ENCODE peak calls at places on chromosomes 1 and 21, in ten cellular contexts. H is lower lobe of right lung, A is GM23338, Y is heart left ventricle, Z is heart right ventricle, N is cardiac muscle cell, K is transverse colon, M is aorta, G is IMR-90, C is hepatocyte. O is an unnamed sample. For H3K36me3, the result is how much of the 10 kb centered on the place peaks cover.

GRCh38 chr1:153919879-153920852 is 2.6 kb downstream of the GATAD2B start:
- DNase-seq in H (no peak), A (no peak), Y (no peak), Z (no peak), N (peak), K (no peak), M (no peak), G (peak), C (no peak), O (peak)

GRCh38 chr1:185367218-185367617 is 50.2 kb upstream of the IVNS1ABP start:
- DNase-seq in H (no peak), A (no peak), Y (no peak), Z (peak), N (no peak), K (no peak), M (no peak), G (no peak), C (no peak), O (no peak)

GRCh38 chr1:230992100-230992774 is 13.3 kb downstream of the ARV1 start:
- DNase-seq in H (no peak), A (no peak), Y (no peak), Z (no peak), N (no peak), K (no peak), M (no peak), G (no peak), C (peak), O (peak)

GRCh38 chr1:147627435-147628110 is 42.8 kb downstream of the ACP6 start:
- DNase-seq in H (peak), A (peak), Y (no peak), Z (peak), N (peak), K (peak), M (no peak), G (peak), C (peak), O (peak)

GRCh38 chr1:1171551-1172340 is 1.9 kb upstream of the TTLL10 start:
- DNase-seq in H (no peak), A (peak), Y (peak), Z (no peak), N (no peak), K (no peak), M (no peak), G (no peak), C (no peak), O (no peak)

GRCh38 chr1:173451981-173452380 is 25.2 kb upstream of the PRDX6 start:
- DNase-seq in H (peak), A (no peak), Y (no peak), Z (peak), N (no peak), K (peak), M (no peak), G (peak), C (no peak), O (peak)

GRCh38 chr1:28592314-28593071 is 428 bp downstream of the RAB42 start:
- DNase-seq in H (peak), A (peak), Y (peak), Z (no peak), N (peak), K (peak), M (peak), G (no peak), C (peak), O (no peak)

GRCh38 chr1:217029311-217030157 is 306.3 kb upstream of the ESRRG start:
- DNase-seq in H (peak), A (no peak), Y (no peak), Z (no peak), N (no peak), K (peak), M (peak), G (peak), C (peak), O (no peak)

GRCh38 chr1:93988634-93989350 is 79.6 kb upstream of the GCLM start:
- DNase-seq in H (no peak), A (no peak), Y (no peak), Z (no peak), N (no peak), K (no peak), M (no peak), G (peak), C (no peak), O (no peak)

GRCh38 chr1:4674117-4674516 is 19.7 kb downstream of the AJAP1 start:
- DNase-seq in H (no peak), A (no peak), Y (no peak), Z (no peak), N (no peak), K (no peak), M (no peak), G (no peak), C (no peak), O (no peak)

GRCh38 chr21:29194847-29195246 is 64.4 kb downstream of the MAP3K7CL start:
- DNase-seq in H (no peak), A (no peak), Y (no peak), Z (no peak), N (no peak), K (no peak), M (no peak), G (peak), C (no peak), O (no peak)

GRCh38 chr1:171433451-171433850 is 51.9 kb upstream of the PRRC2C start:
- DNase-seq in H (no peak), A (no peak), Y (no peak), Z (no peak), N (no peak), K (no peak), M (no peak), G (peak), C (no peak), O (no peak)

GRCh38 chr1:205061665-205062069 is 18.7 kb downstream of the CNTN2 start:
- DNase-seq in H (peak), A (peak), Y (no peak), Z (peak), N (peak), K (peak), M (peak), G (peak), C (peak), O (peak)

GRCh38 chr21:45309069-45309521 is 21.4 kb upstream of the POFUT2 start:
- DNase-seq in H (peak), A (peak), Y (peak), Z (peak), N (peak), K (peak), M (peak), G (peak), C (peak), O (peak)

GRCh38 chr21:45306453-45306831 is 18.7 kb upstream of the POFUT2 start:
- DNase-seq in H (peak), A (no peak), Y (peak), Z (no peak), N (no peak), K (no peak), M (no peak), G (no peak), C (no peak), O (no peak)

GRCh38 chr21:45306832-45307571 is 19.3 kb upstream of the POFUT2 start:
- DNase-seq in H (peak), A (no peak), Y (peak), Z (peak), N (no peak), K (peak), M (peak), G (peak), C (no peak), O (peak)

GRCh38 chr21:45309541-45310381 is 22.1 kb upstream of the POFUT2 start:
- DNase-seq in H (peak), A (no peak), Y (peak), Z (no peak), N (no peak), K (no peak), M (peak), G (no peak), C (no peak), O (no peak)

GRCh38 chr21:45308211-45309068 is 20.7 kb upstream of the POFUT2 start:
- DNase-seq in H (peak), A (no peak), Y (peak), Z (no peak), N (no peak), K (no peak), M (peak), G (peak), C (peak), O (peak)
- H3K36me3 ChIP-seq in H (under half), A (under half), Y (under half), Z (under half), N (under half), K (under half), M (under half), G (under half), C (under half), O (under half)

DNA sequence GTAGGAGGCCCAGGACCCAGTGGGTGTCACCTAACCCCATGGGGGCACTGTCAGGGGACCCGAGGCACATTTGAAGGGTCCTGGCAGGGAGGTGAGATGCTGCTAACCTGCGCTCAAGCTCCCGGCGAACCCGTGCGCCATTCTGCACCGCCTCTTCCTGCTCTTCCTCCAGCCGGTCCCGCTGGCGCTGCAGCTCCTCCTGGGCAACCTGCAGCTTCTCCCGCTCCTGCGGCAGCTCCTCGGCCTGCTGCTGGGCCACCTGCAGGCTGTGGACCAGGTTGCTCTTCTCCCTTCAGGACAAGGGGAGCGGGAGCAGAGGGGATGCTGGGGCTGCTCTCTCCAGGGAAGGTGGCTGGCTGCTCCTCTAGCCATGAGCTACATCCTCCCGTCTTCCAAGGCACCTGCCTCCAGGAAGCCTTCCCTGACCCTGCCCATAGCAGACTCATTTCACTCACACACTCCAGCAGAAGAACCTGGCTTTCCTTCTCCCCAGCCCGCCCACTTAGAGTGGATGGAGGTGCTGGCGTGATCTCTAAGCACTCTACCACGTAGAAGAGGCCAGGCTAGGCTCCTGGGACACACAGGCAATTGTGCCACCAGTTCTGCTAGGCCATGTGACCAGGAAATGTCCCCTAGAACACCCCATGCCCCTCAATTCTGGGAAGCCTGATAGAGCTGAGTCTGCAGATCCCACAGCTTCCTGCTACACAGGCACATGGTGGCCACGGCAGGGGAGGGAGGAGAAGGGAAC is 15.2 kb upstream of the NBPF1 start:
- DNase-seq in H (peak), A (peak), Y (peak), Z (no peak), N (no peak), K (peak), M (peak), G (no peak), C (no peak), O (no peak)
- H3K36me3 ChIP-seq in H (half or more), A (under half), Y (half or more), Z (under half), N (half or more), K (under half), M (under half), G (half or more), C (under half), O (under half)

GRCh38 chr21:43346551-43346950 is 80.4 kb downstream of the SIK1 start:
- DNase-seq in H (no peak), A (no peak), Y (no peak), Z (no peak), N (no peak), K (no peak), M (no peak), G (no peak), C (no peak), O (no peak)

GRCh38 chr21:43347461-43347860 is 79.5 kb downstream of the SIK1 start:
- DNase-seq in H (no peak), A (no peak), Y (no peak), Z (no peak), N (no peak), K (no peak), M (no peak), G (no peak), C (no peak), O (no peak)

GRCh38 chr21:43347864-43348766 is 78.8 kb downstream of the SIK1 start:
- DNase-seq in H (no peak), A (no peak), Y (peak), Z (no peak), N (no peak), K (no peak), M (no peak), G (no peak), C (no peak), O (no peak)

GRCh38 chr21:43349644-43350043 is 77.3 kb downstream of the SIK1 start:
- DNase-seq in H (no peak), A (no peak), Y (no peak), Z (no peak), N (no peak), K (no peak), M (no peak), G (no peak), C (no peak), O (no peak)

GRCh38 chr21:43348801-43349261 is 78.1 kb downstream of the SIK1 start:
- DNase-seq in H (no peak), A (no peak), Y (peak), Z (peak), N (no peak), K (no peak), M (no peak), G (no peak), C (no peak), O (peak)
- H3K36me3 ChIP-seq in H (under half), A (under half), Y (under half), Z (under half), N (under half), K (under half), M (under half), G (under half), C (under half), O (under half)

GRCh38 chr1:92844439-92844838 is 12.6 kb downstream of the RPL5 start:
- DNase-seq in H (no peak), A (no peak), Y (no peak), Z (no peak), N (no peak), K (no peak), M (no peak), G (no peak), C (no peak), O (no peak)
- H3K36me3 ChIP-seq in H (half or more), A (under half), Y (under half), Z (under half), N (under half), K (under half), M (under half), G (under half), C (under half), O (half or more)

O was measured in SJCRH30.